ENCODE peak calls at places on chromosome 1, in four cellular contexts. W, Z, E and O are unnamed samples.

GRCh38 chr1:153652795-153653507 is 5.6 kb upstream of the SNAPIN start:
- DNase-seq in W (peak), E (no peak), Z (peak), O (no peak)

GRCh38 chr1:225875044-225875822 is 6.9 kb downstream of the TMEM63A start:
- DNase-seq in Z (peak), W (peak), E (no peak), O (no peak)

GRCh38 chr1:154719586-154720327 is 111.8 kb upstream of the ADAR start:
- DNase-seq in W (no peak), Z (no peak), E (no peak), O (no peak)

GRCh38 chr1:155938220-155938627 is 3.2 kb upstream of the RXFP4 start:
- DNase-seq in W (no peak), E (no peak), Z (peak), O (peak)

GRCh38 chr1:33624991-33625870 is 152.8 kb downstream of the ZSCAN20 start:
- DNase-seq in W (no peak), E (no peak), Z (no peak), O (peak)

GRCh38 chr1:192973988-192974387 is 85.2 kb downstream of the UCHL5 start:
- DNase-seq in E (no peak), W (no peak), Z (no peak), O (no peak)

GRCh38 chr1:229964281-229964680 is 102.8 kb upstream of the GALNT2 start:
- DNase-seq in E (no peak), Z (no peak), W (no peak), O (no peak)

GRCh38 chr1:233293556-233294446 is 1.7 kb downstream of the PCNX2 start:
- DNase-seq in Z (no peak), E (no peak), W (no peak), O (no peak)

GRCh38 chr1:165610866-165611265 is 20.2 kb upstream of the MGST3 start:
- DNase-seq in Z (peak), E (no peak), W (no peak), O (no peak)

GRCh38 chr1:160978510-160978927 is 23.9 kb upstream of the ITLN2 start:
- DNase-seq in W (no peak), E (no peak), Z (peak), O (no peak)

GRCh38 chr1:234955107-234955731 is 173.4 kb downstream of the TOMM20 start:
- DNase-seq in Z (no peak), W (peak), E (no peak), O (no peak)

GRCh38 chr1:180551997-180552396 is 6.8 kb upstream of the OVAAL start:
- DNase-seq in W (no peak), Z (no peak), E (no peak), O (no peak)

GRCh38 chr1:77175230-77175844 is 43.9 kb downstream of the PIGK start:
- DNase-seq in E (no peak), Z (peak), W (no peak), O (no peak)

GRCh38 chr1:175572932-175573871 is 170.2 kb downstream of the TNR start:
- DNase-seq in W (no peak), E (no peak), Z (no peak), O (no peak)

GRCh38 chr1:224747578-224747977 is 131.5 kb downstream of the CNIH3 start:
- DNase-seq in E (no peak), Z (peak), W (no peak), O (no peak)

DNA sequence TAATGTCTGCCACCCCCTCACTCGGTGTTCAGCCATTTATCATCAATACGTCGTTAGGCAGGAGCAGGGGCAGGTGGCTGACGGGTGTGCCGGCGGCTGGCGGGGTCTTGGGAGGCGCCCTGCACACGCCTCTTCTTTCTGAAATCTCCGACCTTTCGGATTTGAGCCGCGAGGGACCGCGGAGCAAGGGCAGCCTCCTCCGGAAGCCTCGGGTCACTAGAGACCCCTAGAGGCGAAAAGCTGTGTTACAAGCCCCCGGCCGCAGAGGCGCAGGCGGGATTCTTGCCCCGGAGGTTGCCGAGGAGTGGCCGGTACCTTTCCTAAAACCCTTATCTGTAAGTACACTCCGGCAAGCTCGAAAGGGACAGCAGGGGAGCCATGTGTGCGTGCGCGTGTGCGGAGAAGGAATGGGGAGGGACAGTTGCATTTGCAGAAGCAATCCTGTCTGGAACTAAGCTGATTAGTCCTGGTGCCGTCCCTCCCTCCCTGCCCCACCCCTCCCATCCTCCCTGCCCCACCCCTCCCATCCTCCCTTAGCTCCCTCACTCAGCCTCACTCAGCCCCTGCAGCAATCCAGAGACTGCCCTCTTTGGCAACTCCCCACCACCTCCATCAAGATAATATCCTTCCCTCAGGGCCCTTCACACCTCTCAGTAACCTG is 11.0 kb downstream of the BRINP2 start:
- DNase-seq in E (no peak), W (no peak), Z (peak), O (peak)
- TF ChIP-seq CTCF in E (peak), W (peak), Z (peak), O (peak)

GRCh38 chr1:20731057-20731991 is 1.2 kb downstream of the SH2D5 start:
- DNase-seq in W (no peak), Z (no peak), E (no peak), O (peak)
- TF ChIP-seq CTCF in W (no peak), Z (no peak), E (no peak), O (no peak)

GRCh38 chr1:247371801-247372259 is 40.2 kb upstream of the ZNF496 start:
- DNase-seq in E (no peak), Z (no peak), W (no peak), O (no peak)

GRCh38 chr1:247370786-247371732 is 39.4 kb upstream of the ZNF496 start:
- DNase-seq in E (no peak), W (no peak), Z (no peak), O (no peak)

GRCh38 chr1:247376659-247377058 is 39.3 kb upstream of the NLRP3 start:
- DNase-seq in Z (no peak), E (no peak), W (no peak), O (no peak)

GRCh38 chr1:247375747-247376146 is 40.2 kb upstream of the NLRP3 start:
- DNase-seq in E (no peak), Z (no peak), W (no peak), O (no peak)

DNA sequence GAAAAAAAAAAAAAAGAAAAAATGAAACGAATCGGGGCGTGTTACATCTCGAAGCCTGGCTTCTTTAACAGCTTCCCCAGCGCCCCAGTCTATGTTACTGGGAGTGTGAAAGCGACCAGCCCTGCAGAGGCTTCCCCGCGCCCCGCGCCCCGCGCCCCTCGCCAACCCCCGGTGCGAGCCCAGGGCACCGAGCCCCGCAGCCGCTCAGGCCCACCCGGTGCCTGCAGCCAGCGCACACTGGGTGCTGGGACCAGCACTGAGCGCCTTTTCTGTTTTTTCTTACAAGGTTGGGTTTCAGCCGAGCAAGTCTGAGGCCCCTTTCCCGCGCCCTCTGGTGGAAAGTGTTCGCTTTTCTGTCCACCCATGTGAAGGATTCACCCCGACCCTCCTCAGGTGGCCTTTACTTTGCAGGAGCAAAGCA is 42.1 kb upstream of the ZNF496 start:
- DNase-seq in Z (no peak), E (no peak), W (no peak), O (peak)
- TF ChIP-seq CTCF in Z (peak), E (peak), W (peak), O (no peak)

GRCh38 chr1:88595355-88595754 is 88.7 kb upstream of the PKN2 start:
- DNase-seq in Z (peak), W (no peak), E (no peak), O (peak)
- TF ChIP-seq CTCF in Z (peak), W (no peak), E (peak), O (peak)